ENCODE peak calls at places on chromosome 13, in six cellular contexts. R is left lung, F is ovary, A is BJ, O is tibial nerve, P is GM23338. N is an unnamed sample.

GRCh38 chr13:99028890-99029289 is 51.0 kb upstream of the DOCK9 start:
- DNase-seq in P (peak), R (no peak), F (no peak), A (no peak), O (no peak), N (no peak)

GRCh38 chr13:36778083-36778671 is 40.8 kb upstream of the RFXAP start:
- DNase-seq in F (no peak), O (no peak), P (peak), R (no peak), A (peak), N (no peak)

GRCh38 chr13:96817336-96817941 is 176.8 kb downstream of the OXGR1 start:
- DNase-seq in O (no peak), F (no peak), A (no peak), P (peak), R (no peak), N (no peak)

GRCh38 chr13:20142019-20142926 is 18.6 kb downstream of the GJA3 start:
- DNase-seq in P (peak), R (peak), F (no peak), O (no peak), A (no peak), N (no peak)

GRCh38 chr13:50476579-50476978 is 366.9 kb downstream of the DLEU7 start:
- DNase-seq in O (no peak), P (no peak), A (no peak), R (no peak), F (no peak), N (no peak)

GRCh38 chr13:112984954-112985802 is 16.2 kb downstream of the MCF2L start:
- DNase-seq in A (no peak), F (no peak), R (peak), O (no peak), P (no peak), N (no peak)

GRCh38 chr13:76293346-76293745 is 592.9 kb downstream of the KCTD12 start:
- DNase-seq in R (no peak), P (no peak), F (no peak), O (no peak), A (peak), N (no peak)

GRCh38 chr13:83221256-83221655 is 661.0 kb downstream of the SLITRK1 start:
- DNase-seq in A (no peak), R (no peak), P (no peak), O (no peak), F (no peak), N (no peak)

GRCh38 chr13:83286737-83287136 is 595.5 kb downstream of the SLITRK1 start:
- DNase-seq in A (no peak), P (no peak), F (no peak), R (no peak), O (no peak), N (no peak)

DNA sequence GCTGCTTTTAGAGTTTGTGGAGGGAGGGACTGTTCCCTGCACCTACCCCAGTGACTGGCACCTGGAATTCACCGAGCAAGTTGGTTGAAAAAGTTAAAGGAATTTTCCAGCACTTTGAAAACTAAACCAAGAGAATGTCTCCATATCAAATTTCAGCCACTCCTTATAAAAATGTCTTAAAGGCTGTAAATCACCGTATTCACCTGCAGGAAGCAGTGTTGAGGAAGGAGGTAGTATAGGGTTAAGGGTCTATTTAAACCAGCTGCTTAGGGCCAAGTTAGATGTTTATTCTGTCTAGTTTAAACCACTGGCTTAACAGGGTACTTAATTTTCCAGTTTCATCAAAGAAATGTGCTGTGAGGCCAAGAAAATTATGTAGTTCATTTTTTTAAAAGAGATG is 3.8 kb upstream of the RAB20 start:
- DNase-seq in A (no peak), P (peak), O (no peak), F (no peak), R (no peak), N (no peak)
- TF ChIP-seq CTCF in A (no peak), P (peak), O (no peak), F (no peak), R (no peak), N (no peak)

DNA sequence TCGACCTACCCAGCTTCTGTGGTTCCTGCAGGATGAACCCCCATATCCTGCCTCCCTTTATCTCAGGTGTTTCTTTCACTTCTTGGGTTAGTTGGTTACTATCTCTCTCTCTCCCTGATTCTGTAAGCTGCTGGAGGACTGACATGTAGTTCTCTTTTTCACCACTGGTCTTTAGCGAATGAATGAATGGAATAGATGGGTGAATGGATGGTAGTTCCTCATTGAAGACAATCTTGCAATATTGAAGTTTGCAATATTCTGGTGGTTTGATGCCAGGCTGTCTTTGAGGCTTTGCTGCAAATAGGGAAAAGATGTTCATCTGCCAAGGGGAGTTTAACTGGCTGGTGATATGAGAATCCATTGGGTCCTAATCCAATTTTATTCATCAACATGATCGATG is 120.2 kb downstream of the UBL3 start:
- DNase-seq in A (no peak), F (no peak), O (no peak), P (peak), R (no peak), N (no peak)
- TF ChIP-seq CTCF in A (no peak), F (no peak), O (no peak), P (peak), R (no peak), N (peak)

GRCh38 chr13:72648513-72649065 is 78.8 kb downstream of the MZT1 start:
- DNase-seq in O (no peak), R (no peak), A (no peak), F (no peak), P (peak), N (no peak)
- TF ChIP-seq CTCF in O (no peak), R (no peak), A (no peak), F (no peak), P (peak), N (no peak)

DNA sequence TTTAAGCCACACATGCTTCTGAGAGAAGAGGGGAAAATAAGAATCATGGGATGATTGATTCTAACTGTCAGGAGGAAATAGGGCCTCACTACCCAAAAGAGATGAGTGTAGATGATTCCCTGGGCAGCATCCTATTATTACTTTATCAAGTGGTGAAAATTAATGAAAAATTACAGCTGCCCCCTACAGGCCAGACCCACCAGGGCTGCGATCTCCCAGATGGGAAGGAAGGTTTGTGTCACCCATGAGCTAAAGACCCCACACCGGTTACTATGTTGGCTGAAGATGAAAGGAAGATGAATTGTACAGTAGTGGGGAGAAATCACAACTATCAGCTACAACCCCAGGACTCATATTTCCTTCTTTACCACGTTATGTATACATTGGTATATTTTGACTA is 49.5 kb downstream of the RFC3 start:
- DNase-seq in P (no peak), F (no peak), A (no peak), O (no peak), R (no peak), N (no peak)
- TF ChIP-seq CTCF in P (peak), F (no peak), A (no peak), O (no peak), R (no peak), N (peak)